ENCODE peak calls at places on chromosomes 11 and 22, in six cellular contexts. R is H7; G is NCI-H1930; T is AG10803; B is CD4-positive, CD25-positive, alpha-beta regulatory T cell; E is activated T-cell treated with anti-CD3 and anti-CD28 coated beads, Interleukin-2, amount 50 U/mL, for 72 hours. D is an unnamed sample.

GRCh38 chr22:39293766-39294368 is 25.6 kb downstream of the RPL3 start:
- DNase-seq in R (no peak), G (no peak), T (no peak), B (no peak), E (no peak), D (no peak)

GRCh38 chr11:119357069-119357468 is 10.6 kb upstream of the MFRP start:
- DNase-seq in R (no peak), G (no peak), T (no peak), B (no peak), E (no peak), D (no peak)

GRCh38 chr11:79054636-79055035 is 386.2 kb downstream of the TENM4 start:
- DNase-seq in R (no peak), G (no peak), T (no peak), B (no peak), E (no peak), D (peak)

GRCh38 chr22:35191412-35191811 is 65.9 kb upstream of the HMGXB4 start:
- DNase-seq in R (no peak), G (no peak), T (peak), B (no peak), E (no peak), D (peak)

GRCh38 chr11:117187428-117187798 is 8.9 kb downstream of the SIDT2 start:
- DNase-seq in R (no peak), G (no peak), T (no peak), B (no peak), E (no peak), D (no peak)

GRCh38 chr11:72634472-72635095 is 39.6 kb downstream of the PDE2A start:
- DNase-seq in R (no peak), G (no peak), T (no peak), B (no peak), E (no peak), D (no peak)

GRCh38 chr11:10122337-10123197 is 171.5 kb downstream of the SBF2 start:
- DNase-seq in R (peak), G (no peak), T (peak), B (no peak), E (peak), D (peak)

GRCh38 chr22:36143066-36143815 is 17.3 kb downstream of the APOL3 start:
- DNase-seq in R (no peak), G (no peak), T (no peak), B (no peak), E (no peak), D (no peak)

GRCh38 chr11:110481523-110481922 is 51.8 kb downstream of the FDX1 start:
- DNase-seq in R (no peak), G (no peak), T (no peak), B (no peak), E (no peak), D (no peak)

GRCh38 chr11:104343578-104343977 is 179.6 kb upstream of the PDGFD start:
- DNase-seq in R (no peak), G (peak), T (no peak), B (no peak), E (no peak), D (no peak)

GRCh38 chr11:20754957-20755356 is 85.6 kb downstream of the NELL1 start:
- DNase-seq in R (peak), G (no peak), T (no peak), B (no peak), E (no peak), D (peak)

GRCh38 chr22:24209016-24209415 is 27.7 kb downstream of the SUSD2 start:
- DNase-seq in R (no peak), G (no peak), T (no peak), B (no peak), E (no peak), D (no peak)

GRCh38 chr22:18032455-18033101 is 8.2 kb upstream of the MICAL3 start:
- DNase-seq in R (no peak), G (no peak), T (peak), B (no peak), E (no peak), D (no peak)

GRCh38 chr11:3058753-3059664 is 1.8 kb upstream of the CARS1 start:
- DNase-seq in R (peak), G (no peak), T (peak), B (no peak), E (no peak), D (peak)

GRCh38 chr11:1757861-1758610 is 5.7 kb downstream of the CTSD start:
- DNase-seq in R (peak), G (no peak), T (no peak), B (peak), E (peak), D (no peak)

GRCh38 chr22:20847318-20847822 is 11.2 kb downstream of the PI4KA start:
- DNase-seq in R (no peak), G (no peak), T (no peak), B (no peak), E (no peak), D (no peak)

GRCh38 chr11:122601131-122602125 is 54.1 kb upstream of the UBASH3B start:
- DNase-seq in R (no peak), G (no peak), T (peak), B (no peak), E (no peak), D (no peak)